ENCODE peak calls at places on chromosomes 5 and 9, in nine cellular contexts. One of them, this sample, is unnamed.

GRCh38 chr5:1730487-1730847 is 69.2 kb downstream of the MRPL36 start:
- DNase-seq in NCI-H69: no peak
- DNase-seq in frontal cortex: no peak
- DNase-seq in A549: no peak
- DNase-seq in tibial nerve: no peak
- DNase-seq in anterior cingulate cortex: no peak
- DNase-seq in stomach: no peak
- DNase-seq in NCI-H1092 treated with DMSO at 0.1 percent for 48 hours: no peak
- DNase-seq in astrocyte: no peak
- DNase-seq in this sample: no peak

GRCh38 chr5:93303291-93303691 is 277.7 kb downstream of the NR2F1-AS1 start:
- DNase-seq in NCI-H69: peak
- DNase-seq in frontal cortex: no peak
- DNase-seq in A549: no peak
- DNase-seq in tibial nerve: no peak
- DNase-seq in anterior cingulate cortex: no peak
- DNase-seq in stomach: no peak
- DNase-seq in NCI-H1092 treated with DMSO at 0.1 percent for 48 hours: no peak
- DNase-seq in astrocyte: peak
- DNase-seq in this sample: no peak

GRCh38 chr5:181008136-181008535 is 19.5 kb downstream of the BTNL3 start:
- DNase-seq in NCI-H69: no peak
- DNase-seq in frontal cortex: no peak
- DNase-seq in A549: no peak
- DNase-seq in tibial nerve: no peak
- DNase-seq in anterior cingulate cortex: no peak
- DNase-seq in stomach: no peak
- DNase-seq in NCI-H1092 treated with DMSO at 0.1 percent for 48 hours: no peak
- DNase-seq in astrocyte: no peak
- DNase-seq in this sample: no peak

GRCh38 chr5:122498163-122498562 is 186.1 kb downstream of the SNCAIP start:
- DNase-seq in NCI-H69: peak
- DNase-seq in frontal cortex: peak
- DNase-seq in A549: no peak
- DNase-seq in tibial nerve: no peak
- DNase-seq in anterior cingulate cortex: no peak
- DNase-seq in stomach: no peak
- DNase-seq in NCI-H1092 treated with DMSO at 0.1 percent for 48 hours: no peak
- DNase-seq in astrocyte: no peak
- DNase-seq in this sample: no peak

GRCh38 chr5:84494453-84494852 is 109.8 kb upstream of the EDIL3 start:
- DNase-seq in NCI-H69: peak
- DNase-seq in frontal cortex: no peak
- DNase-seq in A549: no peak
- DNase-seq in tibial nerve: no peak
- DNase-seq in anterior cingulate cortex: no peak
- DNase-seq in stomach: no peak
- DNase-seq in NCI-H1092 treated with DMSO at 0.1 percent for 48 hours: no peak
- DNase-seq in astrocyte: peak
- DNase-seq in this sample: peak

GRCh38 chr9:137023583-137023991 is 4.5 kb downstream of the ABCA2 start:
- DNase-seq in NCI-H69: no peak
- DNase-seq in frontal cortex: no peak
- DNase-seq in A549: no peak
- DNase-seq in tibial nerve: no peak
- DNase-seq in anterior cingulate cortex: no peak
- DNase-seq in stomach: no peak
- DNase-seq in NCI-H1092 treated with DMSO at 0.1 percent for 48 hours: no peak
- DNase-seq in astrocyte: no peak
- DNase-seq in this sample: no peak

GRCh38 chr5:34914671-34915138 is 599 bp downstream of the RAD1 start:
- DNase-seq in NCI-H69: peak
- DNase-seq in frontal cortex: no peak
- DNase-seq in A549: peak
- DNase-seq in tibial nerve: no peak
- DNase-seq in anterior cingulate cortex: no peak
- DNase-seq in stomach: peak
- DNase-seq in NCI-H1092 treated with DMSO at 0.1 percent for 48 hours: no peak
- DNase-seq in astrocyte: peak
- DNase-seq in this sample: peak

GRCh38 chr9:137358126-137358525 is 56.1 kb upstream of the NRARP start:
- DNase-seq in NCI-H69: no peak
- DNase-seq in frontal cortex: no peak
- DNase-seq in A549: no peak
- DNase-seq in tibial nerve: no peak
- DNase-seq in anterior cingulate cortex: no peak
- DNase-seq in stomach: peak
- DNase-seq in NCI-H1092 treated with DMSO at 0.1 percent for 48 hours: no peak
- DNase-seq in astrocyte: no peak
- DNase-seq in this sample: no peak

GRCh38 chr5:82526540-82526939 is 248.4 kb upstream of the RPS23 start:
- DNase-seq in NCI-H69: no peak
- DNase-seq in frontal cortex: no peak
- DNase-seq in A549: no peak
- DNase-seq in tibial nerve: no peak
- DNase-seq in anterior cingulate cortex: no peak
- DNase-seq in stomach: no peak
- DNase-seq in NCI-H1092 treated with DMSO at 0.1 percent for 48 hours: no peak
- DNase-seq in astrocyte: no peak
- DNase-seq in this sample: no peak

GRCh38 chr9:123267481-123268239 is 726 bp downstream of the STRBP start:
- DNase-seq in NCI-H69: peak
- DNase-seq in frontal cortex: no peak
- DNase-seq in A549: no peak
- DNase-seq in tibial nerve: no peak
- DNase-seq in anterior cingulate cortex: no peak
- DNase-seq in stomach: peak
- DNase-seq in NCI-H1092 treated with DMSO at 0.1 percent for 48 hours: peak
- DNase-seq in astrocyte: no peak
- DNase-seq in this sample: no peak

GRCh38 chr9:6938447-6938846 is 180.7 kb downstream of the KDM4C start:
- DNase-seq in NCI-H69: peak
- DNase-seq in frontal cortex: no peak
- DNase-seq in A549: no peak
- DNase-seq in tibial nerve: no peak
- DNase-seq in anterior cingulate cortex: no peak
- DNase-seq in stomach: no peak
- DNase-seq in NCI-H1092 treated with DMSO at 0.1 percent for 48 hours: no peak
- DNase-seq in astrocyte: peak
- DNase-seq in this sample: peak

GRCh38 chr9:87562062-87562461 is 64.4 kb downstream of the DAPK1 start:
- DNase-seq in NCI-H69: no peak
- DNase-seq in frontal cortex: no peak
- DNase-seq in A549: no peak
- DNase-seq in tibial nerve: no peak
- DNase-seq in anterior cingulate cortex: no peak
- DNase-seq in stomach: no peak
- DNase-seq in NCI-H1092 treated with DMSO at 0.1 percent for 48 hours: no peak
- DNase-seq in astrocyte: no peak
- DNase-seq in this sample: no peak

GRCh38 chr5:174287761-174288160 is 242.3 kb downstream of the NSG2 start:
- DNase-seq in NCI-H69: no peak
- DNase-seq in frontal cortex: no peak
- DNase-seq in A549: no peak
- DNase-seq in tibial nerve: no peak
- DNase-seq in anterior cingulate cortex: no peak
- DNase-seq in stomach: no peak
- DNase-seq in NCI-H1092 treated with DMSO at 0.1 percent for 48 hours: no peak
- DNase-seq in astrocyte: no peak
- DNase-seq in this sample: no peak

GRCh38 chr5:3740546-3741371 is 145.1 kb downstream of the IRX1 start:
- DNase-seq in NCI-H69: no peak
- DNase-seq in frontal cortex: no peak
- DNase-seq in A549: peak
- DNase-seq in tibial nerve: no peak
- DNase-seq in anterior cingulate cortex: no peak
- DNase-seq in stomach: no peak
- DNase-seq in NCI-H1092 treated with DMSO at 0.1 percent for 48 hours: no peak
- DNase-seq in astrocyte: peak
- DNase-seq in this sample: no peak

GRCh38 chr5:170603578-170604565 is 100.1 kb downstream of the KCNIP1 start:
- DNase-seq in NCI-H69: peak
- DNase-seq in frontal cortex: no peak
- DNase-seq in A549: peak
- DNase-seq in tibial nerve: no peak
- DNase-seq in anterior cingulate cortex: no peak
- DNase-seq in stomach: no peak
- DNase-seq in NCI-H1092 treated with DMSO at 0.1 percent for 48 hours: peak
- DNase-seq in astrocyte: no peak
- DNase-seq in this sample: peak

GRCh38 chr5:144484124-144484897 is 313.6 kb downstream of the KCTD16 start:
- DNase-seq in NCI-H69: no peak
- DNase-seq in frontal cortex: no peak
- DNase-seq in A549: no peak
- DNase-seq in tibial nerve: no peak
- DNase-seq in anterior cingulate cortex: no peak
- DNase-seq in stomach: no peak
- DNase-seq in NCI-H1092 treated with DMSO at 0.1 percent for 48 hours: no peak
- DNase-seq in astrocyte: peak
- DNase-seq in this sample: peak

GRCh38 chr5:81247441-81247972 is 14.4 kb downstream of the CKMT2 start:
- DNase-seq in NCI-H69: peak
- DNase-seq in frontal cortex: no peak
- DNase-seq in A549: no peak
- DNase-seq in tibial nerve: no peak
- DNase-seq in anterior cingulate cortex: no peak
- DNase-seq in stomach: no peak
- DNase-seq in NCI-H1092 treated with DMSO at 0.1 percent for 48 hours: no peak
- DNase-seq in astrocyte: peak
- DNase-seq in this sample: peak

GRCh38 chr5:112146323-112146848 is 272.7 kb downstream of the EPB41L4A start:
- DNase-seq in NCI-H69: no peak
- DNase-seq in frontal cortex: no peak
- DNase-seq in A549: no peak
- DNase-seq in tibial nerve: no peak
- DNase-seq in anterior cingulate cortex: no peak
- DNase-seq in stomach: no peak
- DNase-seq in NCI-H1092 treated with DMSO at 0.1 percent for 48 hours: no peak
- DNase-seq in astrocyte: peak
- DNase-seq in this sample: no peak

GRCh38 chr5:2155556-2155955 is 272.8 kb upstream of the IRX4 start:
- DNase-seq in NCI-H69: no peak
- DNase-seq in frontal cortex: no peak
- DNase-seq in A549: no peak
- DNase-seq in tibial nerve: no peak
- DNase-seq in anterior cingulate cortex: no peak
- DNase-seq in stomach: no peak
- DNase-seq in NCI-H1092 treated with DMSO at 0.1 percent for 48 hours: no peak
- DNase-seq in astrocyte: no peak
- DNase-seq in this sample: no peak

GRCh38 chr5:172638209-172638768 is 2.8 kb upstream of the NEURL1B start:
- DNase-seq in NCI-H69: peak
- DNase-seq in frontal cortex: no peak
- DNase-seq in A549: no peak
- DNase-seq in tibial nerve: no peak
- DNase-seq in anterior cingulate cortex: no peak
- DNase-seq in stomach: no peak
- DNase-seq in NCI-H1092 treated with DMSO at 0.1 percent for 48 hours: no peak
- DNase-seq in astrocyte: no peak
- DNase-seq in this sample: no peak

GRCh38 chr9:109277451-109277850 is 43.4 kb downstream of the EPB41L4B start:
- DNase-seq in NCI-H69: peak
- DNase-seq in frontal cortex: no peak
- DNase-seq in A549: no peak
- DNase-seq in tibial nerve: no peak
- DNase-seq in anterior cingulate cortex: no peak
- DNase-seq in stomach: no peak
- DNase-seq in NCI-H1092 treated with DMSO at 0.1 percent for 48 hours: no peak
- DNase-seq in astrocyte: no peak
- DNase-seq in this sample: no peak

GRCh38 chr9:98900725-98901124 is 43.0 kb upstream of the COL15A1 start:
- DNase-seq in NCI-H69: no peak
- DNase-seq in frontal cortex: no peak
- DNase-seq in A549: no peak
- DNase-seq in tibial nerve: no peak
- DNase-seq in anterior cingulate cortex: no peak
- DNase-seq in stomach: no peak
- DNase-seq in NCI-H1092 treated with DMSO at 0.1 percent for 48 hours: no peak
- DNase-seq in astrocyte: no peak
- DNase-seq in this sample: no peak

GRCh38 chr9:95813923-95814322 is 61.6 kb upstream of the ERCC6L2 start:
- DNase-seq in NCI-H69: no peak
- DNase-seq in frontal cortex: no peak
- DNase-seq in A549: no peak
- DNase-seq in tibial nerve: no peak
- DNase-seq in anterior cingulate cortex: no peak
- DNase-seq in stomach: no peak
- DNase-seq in NCI-H1092 treated with DMSO at 0.1 percent for 48 hours: no peak
- DNase-seq in astrocyte: no peak
- DNase-seq in this sample: peak

GRCh38 chr5:168974081-168974480 is 326.9 kb downstream of the SLIT3 start:
- DNase-seq in NCI-H69: no peak
- DNase-seq in frontal cortex: no peak
- DNase-seq in A549: peak
- DNase-seq in tibial nerve: no peak
- DNase-seq in anterior cingulate cortex: no peak
- DNase-seq in stomach: no peak
- DNase-seq in NCI-H1092 treated with DMSO at 0.1 percent for 48 hours: no peak
- DNase-seq in astrocyte: peak
- DNase-seq in this sample: no peak

GRCh38 chr9:96574455-96574854 is 45.2 kb downstream of the CDC14B start:
- DNase-seq in NCI-H69: no peak
- DNase-seq in frontal cortex: no peak
- DNase-seq in A549: no peak
- DNase-seq in tibial nerve: no peak
- DNase-seq in anterior cingulate cortex: no peak
- DNase-seq in stomach: no peak
- DNase-seq in NCI-H1092 treated with DMSO at 0.1 percent for 48 hours: no peak
- DNase-seq in astrocyte: no peak
- DNase-seq in this sample: no peak

GRCh38 chr5:151618907-151619306 is 27.8 kb upstream of the FAT2 start:
- DNase-seq in NCI-H69: peak
- DNase-seq in frontal cortex: no peak
- DNase-seq in A549: no peak
- DNase-seq in tibial nerve: no peak
- DNase-seq in anterior cingulate cortex: no peak
- DNase-seq in stomach: no peak
- DNase-seq in NCI-H1092 treated with DMSO at 0.1 percent for 48 hours: no peak
- DNase-seq in astrocyte: no peak
- DNase-seq in this sample: no peak

GRCh38 chr9:22446589-22446949 is at the start of gene DMRTA1:
- DNase-seq in NCI-H69: peak
- DNase-seq in frontal cortex: peak
- DNase-seq in A549: peak
- DNase-seq in tibial nerve: peak
- DNase-seq in anterior cingulate cortex: peak
- DNase-seq in stomach: peak
- DNase-seq in NCI-H1092 treated with DMSO at 0.1 percent for 48 hours: peak
- DNase-seq in astrocyte: peak
- DNase-seq in this sample: peak

This sample was measured in ACHN.